ENCODE peak calls at places on chromosomes 12 and 14, in eight cellular contexts. One of them, this sample, is unnamed.

GRCh38 chr14:101071493-101071891 is 168.0 kb upstream of the RTL1 start:
- DNase-seq in breast epithelium: peak; percentile 24
- DNase-seq in psoas muscle: no peak
- DNase-seq in thyroid gland: no peak
- DNase-seq in left ventricle myocardium inferior: no peak
- DNase-seq in fibroblast of lung: no peak
- DNase-seq in A549: no peak
- DNase-seq in IMR-90: no peak
- DNase-seq in this sample: no peak

GRCh38 chr12:52082026-52082667 is 2.6 kb downstream of the SMIM41 start:
- DNase-seq in A549: no peak
- DNase-seq in left ventricle myocardium inferior: peak; percentile 51
- DNase-seq in fibroblast of lung: peak; percentile 63
- DNase-seq in IMR-90: peak; percentile 61
- DNase-seq in breast epithelium: no peak
- DNase-seq in thyroid gland: no peak
- DNase-seq in psoas muscle: peak; percentile 70
- DNase-seq in this sample: peak; percentile 92

GRCh38 chr12:20142956-20143355 is 225.4 kb upstream of the PDE3A start:
- DNase-seq in fibroblast of lung: no peak
- DNase-seq in psoas muscle: no peak
- DNase-seq in thyroid gland: no peak
- DNase-seq in IMR-90: no peak
- DNase-seq in breast epithelium: no peak
- DNase-seq in A549: peak; percentile 10
- DNase-seq in left ventricle myocardium inferior: no peak
- DNase-seq in this sample: no peak

GRCh38 chr12:80162177-80162576 is 62.8 kb downstream of the OTOGL start:
- DNase-seq in fibroblast of lung: no peak
- DNase-seq in psoas muscle: no peak
- DNase-seq in breast epithelium: no peak
- DNase-seq in left ventricle myocardium inferior: no peak
- DNase-seq in A549: no peak
- DNase-seq in thyroid gland: no peak
- DNase-seq in IMR-90: no peak
- DNase-seq in this sample: no peak

GRCh38 chr12:130141901-130142683 is 20.2 kb upstream of the FZD10 start:
- DNase-seq in thyroid gland: no peak
- DNase-seq in IMR-90: no peak
- DNase-seq in psoas muscle: peak; percentile 18
- DNase-seq in fibroblast of lung: no peak
- DNase-seq in left ventricle myocardium inferior: no peak
- DNase-seq in breast epithelium: no peak
- DNase-seq in A549: no peak
- DNase-seq in this sample: peak; percentile 67

GRCh38 chr12:538731-539539 is 79.2 kb downstream of the B4GALNT3 start:
- DNase-seq in fibroblast of lung: peak; percentile 71
- DNase-seq in IMR-90: peak; percentile 42
- DNase-seq in psoas muscle: peak; percentile 68
- DNase-seq in left ventricle myocardium inferior: peak; percentile 69
- DNase-seq in A549: peak; percentile 55
- DNase-seq in breast epithelium: no peak
- DNase-seq in thyroid gland: peak; percentile 65
- DNase-seq in this sample: peak; percentile 91

GRCh38 chr12:121805171-121805687 is 1.4 kb downstream of the SETD1B start:
- DNase-seq in A549: peak; percentile 70
- DNase-seq in psoas muscle: peak; percentile 55
- DNase-seq in breast epithelium: no peak
- DNase-seq in fibroblast of lung: no peak
- DNase-seq in IMR-90: no peak
- DNase-seq in left ventricle myocardium inferior: no peak
- DNase-seq in thyroid gland: no peak
- DNase-seq in this sample: peak; percentile 93

GRCh38 chr12:75812341-75813018 is 219.1 kb downstream of the PHLDA1 start:
- DNase-seq in left ventricle myocardium inferior: no peak
- DNase-seq in IMR-90: peak; percentile 88
- DNase-seq in fibroblast of lung: peak; percentile 77
- DNase-seq in psoas muscle: no peak
- DNase-seq in thyroid gland: no peak
- DNase-seq in A549: no peak
- DNase-seq in breast epithelium: no peak
- DNase-seq in this sample: peak; percentile 76

GRCh38 chr12:75481774-75482173 is 1.2 kb downstream of the GLIPR1 start:
- DNase-seq in A549: no peak
- DNase-seq in breast epithelium: no peak
- DNase-seq in IMR-90: peak; percentile 79
- DNase-seq in left ventricle myocardium inferior: no peak
- DNase-seq in thyroid gland: no peak
- DNase-seq in fibroblast of lung: peak; percentile 78
- DNase-seq in psoas muscle: no peak
- DNase-seq in this sample: no peak

DNA sequence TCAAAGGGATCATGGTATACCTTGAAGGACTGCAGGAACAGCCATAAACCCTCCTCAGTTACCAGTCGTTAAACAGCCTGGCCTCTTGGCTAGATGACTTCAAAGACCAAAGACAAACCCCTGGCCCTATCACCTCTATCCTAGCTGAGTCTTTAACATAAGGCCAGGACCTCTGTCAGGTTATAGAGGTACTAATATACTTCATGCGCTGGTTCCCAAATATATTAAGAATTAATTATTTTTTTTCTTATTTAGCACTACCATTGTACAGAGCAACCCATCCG is 459.8 kb downstream of the RAD51B start:
- DNase-seq in IMR-90: no peak
- DNase-seq in fibroblast of lung: no peak
- DNase-seq in left ventricle myocardium inferior: no peak
- DNase-seq in psoas muscle: no peak
- DNase-seq in breast epithelium: no peak
- DNase-seq in A549: no peak
- DNase-seq in thyroid gland: no peak
- DNase-seq in this sample: no peak
- H3K4me1 ChIP-seq in IMR-90: peaks cover 3% of the 10 kb centered on the region
- H3K4me1 ChIP-seq in fibroblast of lung: no peaks in the 10 kb centered on the region
- H3K4me1 ChIP-seq in left ventricle myocardium inferior: peaks cover 16% of the 10 kb centered on the region
- H3K4me1 ChIP-seq in psoas muscle: peaks cover 11% of the 10 kb centered on the region
- H3K4me1 ChIP-seq in breast epithelium: no peaks in the 10 kb centered on the region
- H3K4me1 ChIP-seq in A549: peaks cover 33% of the 10 kb centered on the region
- H3K4me1 ChIP-seq in thyroid gland: peaks cover 17% of the 10 kb centered on the region
- H3K4me1 ChIP-seq in this sample: no peaks in the 10 kb centered on the region

DNA sequence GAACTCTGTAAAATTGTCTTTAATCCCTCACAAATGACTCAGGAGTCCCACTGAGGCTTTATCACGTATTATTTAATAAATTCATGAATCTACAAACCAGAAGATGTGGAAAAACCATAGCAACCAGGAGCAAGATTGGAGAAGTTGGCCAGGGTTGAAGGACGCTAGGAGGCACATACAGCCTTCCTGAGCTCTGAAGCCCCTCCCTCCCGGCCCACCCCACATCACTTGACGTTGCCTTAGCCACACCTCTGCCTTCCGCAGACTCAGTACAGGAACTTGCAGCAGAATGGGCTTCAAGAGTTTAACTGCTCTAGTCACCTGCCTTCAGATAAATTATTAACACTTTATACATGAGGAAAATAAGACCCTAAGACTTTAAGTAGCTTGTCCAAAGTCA is 33.9 kb downstream of the SLC35F4 start:
- DNase-seq in thyroid gland: peak; percentile 35
- DNase-seq in breast epithelium: no peak
- DNase-seq in fibroblast of lung: no peak
- DNase-seq in IMR-90: no peak
- DNase-seq in A549: peak; percentile 25
- DNase-seq in left ventricle myocardium inferior: no peak
- DNase-seq in psoas muscle: no peak
- DNase-seq in this sample: no peak
- H3K4me1 ChIP-seq in thyroid gland: peaks cover 48% of the 10 kb centered on the region
- H3K4me1 ChIP-seq in breast epithelium: no peaks in the 10 kb centered on the region
- H3K4me1 ChIP-seq in fibroblast of lung: peaks cover 5% of the 10 kb centered on the region
- H3K4me1 ChIP-seq in IMR-90: no peaks in the 10 kb centered on the region
- H3K4me1 ChIP-seq in A549: peaks cover 37% of the 10 kb centered on the region
- H3K4me1 ChIP-seq in left ventricle myocardium inferior: no peaks in the 10 kb centered on the region
- H3K4me1 ChIP-seq in psoas muscle: no peaks in the 10 kb centered on the region
- H3K4me1 ChIP-seq in this sample: peaks cover 27% of the 10 kb centered on the region

GRCh38 chr14:50531595-50532501 is 521 bp downstream of the MAP4K5 start:
- DNase-seq in thyroid gland: peak; percentile 52
- DNase-seq in breast epithelium: peak; percentile 55
- DNase-seq in left ventricle myocardium inferior: peak; percentile 42
- DNase-seq in IMR-90: peak; percentile 29
- DNase-seq in A549: peak; percentile 61
- DNase-seq in psoas muscle: peak; percentile 74
- DNase-seq in fibroblast of lung: peak; percentile 55
- DNase-seq in this sample: peak; percentile 81
- H3K4me1 ChIP-seq in thyroid gland: peaks cover 31% of the 10 kb centered on the region
- H3K4me1 ChIP-seq in breast epithelium: no peaks in the 10 kb centered on the region
- H3K4me1 ChIP-seq in left ventricle myocardium inferior: peaks cover 40% of the 10 kb centered on the region
- H3K4me1 ChIP-seq in IMR-90: peaks cover 16% of the 10 kb centered on the region
- H3K4me1 ChIP-seq in A549: peaks cover 42% of the 10 kb centered on the region
- H3K4me1 ChIP-seq in psoas muscle: peaks cover 21% of the 10 kb centered on the region
- H3K4me1 ChIP-seq in fibroblast of lung: peaks cover 19% of the 10 kb centered on the region
- H3K4me1 ChIP-seq in this sample: peaks cover 33% of the 10 kb centered on the region

DNA sequence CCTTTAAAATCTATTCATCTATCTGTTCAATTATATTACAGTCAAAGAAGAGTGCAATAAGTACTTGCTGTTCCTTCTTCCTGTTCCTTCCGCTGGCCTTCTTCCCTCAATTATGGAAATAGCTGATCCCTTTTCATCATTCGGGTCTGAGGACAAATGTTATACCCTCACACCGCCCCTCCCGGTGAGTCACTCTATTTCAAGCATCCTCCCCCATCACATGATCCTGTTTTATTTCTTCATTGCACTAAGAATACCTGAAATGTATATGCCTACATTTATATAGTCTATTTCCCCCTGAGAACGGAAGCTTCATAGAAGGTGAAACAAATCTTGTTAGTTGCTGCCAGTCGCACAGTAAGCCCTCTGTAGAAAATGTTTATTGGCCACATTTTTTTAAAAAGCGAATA is 2.5 kb downstream of the SLC38A1 start:
- DNase-seq in IMR-90: peak; percentile 61
- DNase-seq in breast epithelium: no peak
- DNase-seq in fibroblast of lung: peak; percentile 54
- DNase-seq in A549: peak; percentile 46
- DNase-seq in thyroid gland: no peak
- DNase-seq in psoas muscle: no peak
- DNase-seq in left ventricle myocardium inferior: no peak
- DNase-seq in this sample: peak; percentile 6
- H3K4me1 ChIP-seq in IMR-90: peaks cover 24% of the 10 kb centered on the region
- H3K4me1 ChIP-seq in breast epithelium: no peaks in the 10 kb centered on the region
- H3K4me1 ChIP-seq in fibroblast of lung: peaks cover 6% of the 10 kb centered on the region
- H3K4me1 ChIP-seq in A549: peaks cover 61% of the 10 kb centered on the region
- H3K4me1 ChIP-seq in thyroid gland: peaks cover 48% of the 10 kb centered on the region
- H3K4me1 ChIP-seq in psoas muscle: peaks cover 17% of the 10 kb centered on the region
- H3K4me1 ChIP-seq in left ventricle myocardium inferior: peaks cover 77% of the 10 kb centered on the region
- H3K4me1 ChIP-seq in this sample: peaks cover 19% of the 10 kb centered on the region

DNA sequence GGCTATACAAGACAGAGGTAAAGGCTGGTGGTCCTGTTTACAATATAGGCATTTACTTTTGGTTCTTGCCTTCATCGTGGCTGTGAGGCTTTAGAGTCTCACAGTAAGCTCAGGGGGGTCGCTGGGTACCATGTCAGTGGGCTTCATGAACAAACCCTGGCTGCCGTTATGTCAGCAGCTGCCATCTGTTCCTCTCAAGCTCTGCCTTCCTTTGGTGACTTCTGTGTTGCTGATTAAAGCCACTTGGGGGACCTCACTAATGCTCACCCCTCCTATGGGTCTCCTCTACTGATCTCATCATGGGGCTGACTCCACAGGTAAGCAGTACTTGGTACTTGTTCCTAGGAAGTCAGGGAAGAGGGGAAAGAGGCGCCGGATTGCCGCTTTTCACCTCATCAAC is 268.7 kb downstream of the TTC6 start:
- DNase-seq in left ventricle myocardium inferior: no peak
- DNase-seq in IMR-90: no peak
- DNase-seq in thyroid gland: no peak
- DNase-seq in breast epithelium: no peak
- DNase-seq in A549: no peak
- DNase-seq in psoas muscle: no peak
- DNase-seq in fibroblast of lung: no peak
- DNase-seq in this sample: no peak
- H3K4me1 ChIP-seq in left ventricle myocardium inferior: no peaks in the 10 kb centered on the region
- H3K4me1 ChIP-seq in IMR-90: no peaks in the 10 kb centered on the region
- H3K4me1 ChIP-seq in thyroid gland: no peaks in the 10 kb centered on the region
- H3K4me1 ChIP-seq in breast epithelium: no peaks in the 10 kb centered on the region
- H3K4me1 ChIP-seq in A549: peaks cover 10% of the 10 kb centered on the region
- H3K4me1 ChIP-seq in psoas muscle: no peaks in the 10 kb centered on the region
- H3K4me1 ChIP-seq in fibroblast of lung: no peaks in the 10 kb centered on the region
- H3K4me1 ChIP-seq in this sample: no peaks in the 10 kb centered on the region

GRCh38 chr14:90484291-90484690 is 87.5 kb downstream of the CALM1 start:
- DNase-seq in IMR-90: no peak
- DNase-seq in psoas muscle: no peak
- DNase-seq in thyroid gland: no peak
- DNase-seq in left ventricle myocardium inferior: no peak
- DNase-seq in fibroblast of lung: no peak
- DNase-seq in A549: no peak
- DNase-seq in breast epithelium: no peak
- DNase-seq in this sample: no peak

GRCh38 chr14:90487462-90487861 is 90.6 kb downstream of the CALM1 start:
- DNase-seq in IMR-90: no peak
- DNase-seq in left ventricle myocardium inferior: no peak
- DNase-seq in A549: no peak
- DNase-seq in psoas muscle: no peak
- DNase-seq in breast epithelium: no peak
- DNase-seq in thyroid gland: no peak
- DNase-seq in fibroblast of lung: no peak
- DNase-seq in this sample: no peak

GRCh38 chr14:90488256-90488655 is 91.4 kb downstream of the CALM1 start:
- DNase-seq in psoas muscle: no peak
- DNase-seq in IMR-90: no peak
- DNase-seq in A549: no peak
- DNase-seq in left ventricle myocardium inferior: no peak
- DNase-seq in breast epithelium: no peak
- DNase-seq in thyroid gland: no peak
- DNase-seq in fibroblast of lung: no peak
- DNase-seq in this sample: no peak

GRCh38 chr14:90489306-90489705 is 92.5 kb downstream of the CALM1 start:
- DNase-seq in A549: no peak
- DNase-seq in left ventricle myocardium inferior: no peak
- DNase-seq in breast epithelium: no peak
- DNase-seq in psoas muscle: no peak
- DNase-seq in thyroid gland: no peak
- DNase-seq in IMR-90: no peak
- DNase-seq in fibroblast of lung: no peak
- DNase-seq in this sample: no peak

DNA sequence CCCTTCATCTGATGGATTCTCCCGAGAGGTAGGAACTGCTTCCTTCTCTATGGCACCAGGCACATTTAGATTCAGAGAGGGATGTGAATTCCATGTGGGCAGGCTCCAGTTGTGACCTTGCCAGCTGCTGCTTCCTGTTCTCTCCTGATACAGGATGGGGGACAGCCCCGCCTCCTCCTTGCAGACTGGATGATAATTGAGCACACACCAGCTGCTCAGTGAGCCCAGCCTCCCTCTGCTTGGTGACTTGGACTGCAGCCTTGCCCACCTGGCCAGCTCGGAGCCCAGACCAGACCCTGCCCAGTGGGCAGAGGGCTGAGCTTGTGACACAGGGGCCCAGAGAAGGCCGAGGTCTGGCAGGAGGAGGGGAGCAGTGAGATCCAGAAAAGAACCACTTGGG is 90.2 kb downstream of the CALM1 start:
- DNase-seq in left ventricle myocardium inferior: peak; percentile 31
- DNase-seq in A549: no peak
- DNase-seq in IMR-90: no peak
- DNase-seq in thyroid gland: no peak
- DNase-seq in breast epithelium: no peak
- DNase-seq in fibroblast of lung: peak; percentile 31
- DNase-seq in psoas muscle: no peak
- DNase-seq in this sample: no peak
- H3K4me1 ChIP-seq in left ventricle myocardium inferior: peaks cover 41% of the 10 kb centered on the region
- H3K4me1 ChIP-seq in A549: no peaks in the 10 kb centered on the region
- H3K4me1 ChIP-seq in IMR-90: peaks cover 2% of the 10 kb centered on the region
- H3K4me1 ChIP-seq in thyroid gland: no peaks in the 10 kb centered on the region
- H3K4me1 ChIP-seq in breast epithelium: peaks cover 12% of the 10 kb centered on the region
- H3K4me1 ChIP-seq in fibroblast of lung: peaks cover 2% of the 10 kb centered on the region
- H3K4me1 ChIP-seq in psoas muscle: no peaks in the 10 kb centered on the region
- H3K4me1 ChIP-seq in this sample: peaks cover 21% of the 10 kb centered on the region

GRCh38 chr12:57755194-57755453 is 221 bp downstream of the MARCHF9 start:
- DNase-seq in breast epithelium: no peak
- DNase-seq in fibroblast of lung: no peak
- DNase-seq in left ventricle myocardium inferior: no peak
- DNase-seq in thyroid gland: no peak
- DNase-seq in A549: no peak
- DNase-seq in psoas muscle: no peak
- DNase-seq in IMR-90: no peak
- DNase-seq in this sample: no peak
- H3K4me1 ChIP-seq in breast epithelium: no peaks in the 10 kb centered on the region
- H3K4me1 ChIP-seq in fibroblast of lung: peaks cover 4% of the 10 kb centered on the region
- H3K4me1 ChIP-seq in left ventricle myocardium inferior: peaks cover 53% of the 10 kb centered on the region
- H3K4me1 ChIP-seq in thyroid gland: peaks cover 22% of the 10 kb centered on the region
- H3K4me1 ChIP-seq in A549: peaks cover 34% of the 10 kb centered on the region
- H3K4me1 ChIP-seq in psoas muscle: peaks cover 24% of the 10 kb centered on the region
- H3K4me1 ChIP-seq in IMR-90: peaks cover 7% of the 10 kb centered on the region
- H3K4me1 ChIP-seq in this sample: peaks cover 16% of the 10 kb centered on the region